ENCODE peak calls at places on chromosome 1, in nine cellular contexts. F is OCI-LY7, Y is PC-3, R is stomach, U is lung, C is brain microvascular endothelial cell, J is fibroblast of lung, V is IMR-90, K is upper lobe of right lung. T is an unnamed sample.

GRCh38 chr1:51439895-51440294 is 79.2 kb downstream of the EPS15 start:
- DNase-seq in V (no peak), J (no peak), C (no peak), K (no peak), R (no peak), F (no peak), U (no peak), Y (no peak), T (no peak)

GRCh38 chr1:79353224-79353623 is 346.7 kb upstream of the ADGRL4 start:
- DNase-seq in R (peak), C (peak), Y (peak), K (no peak), J (peak), V (peak), U (no peak), F (peak), T (peak)

GRCh38 chr1:109782514-109782913 is 18.8 kb upstream of the EPS8L3 start:
- DNase-seq in U (no peak), V (peak), J (peak), F (no peak), R (no peak), Y (no peak), K (no peak), C (no peak), T (peak)

GRCh38 chr1:6447818-6448748 is 17.9 kb downstream of the TNFRSF25 start:
- DNase-seq in U (no peak), Y (peak), V (no peak), F (peak), R (no peak), C (no peak), J (no peak), K (no peak), T (no peak)

GRCh38 chr1:101911894-101912293 is 84.8 kb downstream of the OLFM3 start:
- DNase-seq in J (no peak), C (no peak), V (no peak), U (no peak), K (no peak), Y (no peak), F (no peak), R (no peak), T (no peak)

GRCh38 chr1:65175171-65176070 is 27.4 kb downstream of the AK4 start:
- DNase-seq in U (no peak), J (peak), R (no peak), Y (no peak), C (peak), K (no peak), V (peak), F (no peak), T (peak)

GRCh38 chr1:94039871-94040569 is 80.9 kb downstream of the ABCA4 start:
- DNase-seq in U (no peak), F (no peak), K (no peak), V (no peak), J (peak), C (no peak), Y (no peak), R (no peak), T (peak)

GRCh38 chr1:29575826-29576225 is 339.5 kb downstream of the PTPRU start:
- DNase-seq in V (peak), U (no peak), J (peak), F (no peak), C (no peak), R (no peak), Y (no peak), K (no peak), T (no peak)

GRCh38 chr1:35111106-35111505 is 31.9 kb downstream of the ZMYM1 start:
- DNase-seq in C (peak), J (peak), F (no peak), V (peak), Y (peak), U (no peak), K (no peak), R (no peak), T (peak)

GRCh38 chr1:35115459-35116383 is 36.5 kb downstream of the ZMYM1 start:
- DNase-seq in K (no peak), U (no peak), V (peak), Y (peak), J (peak), F (no peak), C (peak), R (no peak), T (peak)

DNA sequence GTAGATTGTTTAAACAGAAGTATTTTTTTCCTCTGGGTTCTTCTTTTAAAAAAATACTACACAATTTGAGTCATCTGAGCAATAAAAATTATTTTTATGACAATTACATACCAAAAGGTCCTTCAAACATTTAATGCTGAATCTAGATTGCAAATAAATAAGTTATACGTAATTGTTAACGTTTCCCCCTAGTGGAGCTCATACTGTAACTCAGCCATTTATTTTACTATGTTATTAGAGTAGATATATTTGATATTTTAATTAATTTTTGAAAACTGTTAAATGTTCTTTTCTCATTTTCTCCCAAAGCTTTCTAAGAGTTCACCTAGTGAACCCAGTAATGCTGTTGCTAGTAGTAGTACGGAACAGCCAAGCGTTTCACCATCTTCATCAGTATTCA is 33.5 kb downstream of the ZMYM1 start:
- DNase-seq in U (no peak), K (no peak), Y (peak), C (no peak), R (no peak), J (peak), F (peak), V (peak), T (peak)
- TF ChIP-seq CTCF in U (no peak), K (no peak), Y (peak), C (peak), R (no peak), J (peak), F (peak), V (peak), T (no peak)

GRCh38 chr1:174023438-174023837 is 1.3 kb upstream of the RC3H1 start:
- DNase-seq in U (peak), J (no peak), C (peak), R (peak), K (no peak), V (peak), Y (peak), F (peak), T (no peak)
- H3K4me3 ChIP-seq in U (no peak), J (no peak), C (no peak), R (no peak), K (no peak), V (no peak), Y (no peak), F (no peak), T (no peak)

GRCh38 chr1:223557125-223557465 is 108.4 kb downstream of the CAPN8 start:
- DNase-seq in C (no peak), K (no peak), J (no peak), V (no peak), F (no peak), Y (no peak), U (no peak), R (no peak), T (no peak)
- TF ChIP-seq CTCF in C (no peak), K (no peak), J (no peak), V (no peak), F (peak), Y (no peak), U (no peak), R (no peak), T (no peak)

DNA sequence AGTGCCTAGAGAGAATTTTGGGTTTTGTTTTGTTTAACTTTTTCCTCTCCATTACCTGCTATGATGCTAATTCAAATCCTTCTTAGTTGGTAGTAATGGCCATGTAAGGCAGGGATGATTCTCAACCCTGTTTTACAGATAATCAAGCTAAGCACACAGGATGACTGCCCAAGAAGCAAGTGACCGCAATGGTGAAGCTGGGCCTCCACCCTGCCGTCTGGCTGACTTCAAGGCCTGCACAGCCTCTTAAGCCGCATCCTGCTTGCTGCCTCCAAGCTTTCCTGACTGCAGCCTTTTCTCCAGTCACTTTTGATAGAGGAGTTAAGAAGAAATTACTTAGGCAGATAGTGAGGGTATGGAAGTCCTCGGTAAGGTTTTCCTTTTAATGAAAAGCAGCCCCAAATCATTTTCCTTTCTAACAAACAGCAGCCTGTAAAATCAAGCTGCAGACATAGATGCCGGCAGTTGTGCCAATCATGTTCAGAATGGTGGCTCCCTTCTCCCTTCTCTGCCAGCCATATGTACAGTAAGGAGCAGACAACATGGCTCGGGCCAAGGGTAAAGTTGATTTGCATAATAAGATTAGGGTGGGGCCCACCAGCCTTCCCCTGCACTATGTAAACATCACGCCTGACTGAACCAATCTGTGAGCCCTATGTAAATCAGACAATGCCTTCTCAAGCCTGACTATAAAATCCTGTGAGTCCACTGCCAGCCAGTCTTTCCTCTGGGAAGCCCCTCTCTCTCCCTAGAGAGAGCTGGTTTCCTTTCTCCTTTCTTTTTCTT is 8.8 kb upstream of the CTBS start:
- DNase-seq in R (no peak), J (peak), F (peak), U (no peak), Y (peak), C (no peak), V (no peak), K (no peak), T (peak)
- H3K4me3 ChIP-seq in R (no peak), J (no peak), F (no peak), U (no peak), Y (no peak), C (no peak), V (no peak), K (no peak), T (no peak)

GRCh38 chr1:41501581-41501980 is 17.1 kb upstream of the EDN2 start:
- DNase-seq in F (no peak), U (no peak), C (no peak), R (peak), V (no peak), J (no peak), K (no peak), Y (peak), T (no peak)

GRCh38 chr1:41502912-41503311 is 18.4 kb upstream of the EDN2 start:
- DNase-seq in R (no peak), Y (no peak), U (no peak), K (no peak), F (no peak), C (no peak), J (no peak), V (no peak), T (no peak)

GRCh38 chr1:41504126-41505035 is 19.9 kb upstream of the EDN2 start:
- DNase-seq in C (peak), V (peak), F (no peak), R (no peak), U (peak), Y (peak), J (peak), K (no peak), T (peak)

GRCh38 chr1:41500781-41501518 is 16.5 kb upstream of the EDN2 start:
- DNase-seq in R (no peak), J (no peak), Y (no peak), F (no peak), K (no peak), U (no peak), V (no peak), C (peak), T (no peak)

GRCh38 chr1:41503507-41504125 is 19.1 kb upstream of the EDN2 start:
- DNase-seq in J (no peak), V (no peak), C (no peak), F (no peak), K (no peak), U (no peak), Y (no peak), R (no peak), T (no peak)
- TF ChIP-seq CTCF in J (peak), V (no peak), C (peak), F (peak), K (no peak), U (no peak), Y (peak), R (no peak), T (no peak)

T was measured in fibroblast of the aortic adventitia.